ENCODE peak calls at places on chromosomes 1 and 21, in nine cellular contexts. A is effector memory CD4-positive, alpha-beta T cell; Z is ascending aorta; G is left ventricle myocardium inferior; B is colonic mucosa; X is HCT116; W is suprapubic skin; F is ovary; R is neural progenitor cell. Q is an unnamed sample.

GRCh38 chr1:230326971-230327891 is 98.9 kb downstream of the PGBD5 start:
- DNase-seq in A (no peak), B (no peak), G (no peak), Z (no peak), R (no peak), W (peak; percentile 48), F (peak; percentile 51), X (no peak), Q (no peak)

GRCh38 chr1:39080884-39081265 is 54.7 kb downstream of the NDUFS5 start:
- DNase-seq in B (no peak), A (no peak), F (peak; percentile 59), G (no peak), Z (no peak), X (no peak), W (no peak), R (peak; percentile 93), Q (no peak)

GRCh38 chr1:25914074-25914995 is 8.1 kb upstream of the STMN1 start:
- DNase-seq in B (no peak), F (no peak), W (no peak), G (no peak), A (no peak), Z (no peak), R (no peak), X (no peak), Q (no peak)

GRCh38 chr1:159823401-159823800 is 3.3 kb upstream of the SLAMF8 start:
- DNase-seq in W (no peak), Z (no peak), R (peak; percentile 62), X (no peak), B (no peak), G (no peak), A (no peak), F (no peak), Q (no peak)

GRCh38 chr21:35015435-35016024 is 33.6 kb downstream of the RUNX1 start:
- DNase-seq in R (no peak), G (no peak), F (no peak), Z (no peak), B (no peak), X (no peak), W (no peak), A (no peak), Q (no peak)

GRCh38 chr21:15051652-15052554 is 12.9 kb downstream of the NRIP1 start:
- DNase-seq in Z (no peak), W (no peak), G (no peak), X (no peak), R (no peak), A (no peak), B (peak; percentile 61), F (no peak), Q (no peak)

GRCh38 chr1:42703888-42704464 is 21.8 kb downstream of the YBX1 start:
- DNase-seq in W (no peak), F (no peak), X (no peak), R (no peak), B (no peak), G (no peak), A (no peak), Z (no peak), Q (no peak)

GRCh38 chr21:14403681-14404318 is 20.9 kb upstream of the HSPA13 start:
- DNase-seq in B (no peak), W (no peak), X (peak; percentile 13), A (no peak), G (no peak), F (no peak), Z (no peak), R (peak; percentile 21), Q (no peak)

GRCh38 chr1:154342836-154343472 is 17.6 kb downstream of the ATP8B2 start:
- DNase-seq in F (no peak), G (no peak), B (no peak), R (no peak), X (no peak), A (peak; percentile 68), Z (no peak), W (no peak), Q (peak; percentile 64)

GRCh38 chr1:54124472-54124871 is 28.3 kb downstream of the CDCP2 start:
- DNase-seq in X (no peak), G (no peak), B (peak; percentile 77), F (peak; percentile 32), R (no peak), W (no peak), Z (no peak), A (no peak), Q (no peak)

DNA sequence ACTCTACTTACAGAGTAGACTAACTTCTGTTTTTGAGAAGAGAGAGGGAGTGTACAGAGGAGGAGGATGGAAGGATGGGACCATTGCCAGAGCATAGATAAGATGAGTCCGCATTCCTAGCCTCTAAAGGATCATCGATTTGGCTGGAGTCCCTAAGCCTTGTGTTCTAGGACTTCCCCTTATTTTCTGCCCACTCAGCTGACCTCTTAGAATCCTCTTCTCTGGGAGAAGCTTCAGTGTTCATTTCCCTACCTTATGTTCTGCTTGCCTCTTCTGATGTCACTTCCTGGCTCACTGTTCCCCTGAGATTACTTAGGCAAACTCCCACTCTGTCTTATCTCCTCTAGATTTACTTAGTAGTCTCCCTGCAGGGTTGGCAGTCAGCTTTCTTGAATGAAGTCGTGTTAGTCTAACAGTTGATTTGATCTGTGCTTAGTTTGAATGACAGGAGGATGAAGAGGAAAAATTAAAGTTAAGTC is 156.7 kb downstream of the SYT2 start:
- DNase-seq in X (no peak), W (no peak), F (no peak), G (no peak), B (no peak), A (no peak), R (no peak), Z (no peak), Q (no peak)
- H3K27ac ChIP-seq in X (no peak overlapping the region), W (no peak overlapping the region), F (peak overlapping the region; percentile 61), G (peak overlapping the region; percentile 66), B (peak overlapping the region; percentile 24), A (no peak overlapping the region), R (no peak overlapping the region), Z (peak overlapping the region; percentile 79), Q (no peak overlapping the region)

GRCh38 chr1:44803062-44803311 is 2.8 kb downstream of the PLK3 start:
- DNase-seq in B (no peak), F (no peak), R (no peak), G (peak; percentile 13), X (no peak), W (peak; percentile 66), A (no peak), Z (no peak), Q (no peak)

GRCh38 chr1:44801491-44802305 is 1.5 kb downstream of the PLK3 start:
- DNase-seq in Z (no peak), X (no peak), F (peak; percentile 46), W (peak; percentile 79), A (peak; percentile 14), R (no peak), G (peak; percentile 20), B (no peak), Q (peak; percentile 54)

GRCh38 chr1:44803312-44804095 is 3.3 kb downstream of the PLK3 start:
- DNase-seq in B (no peak), G (peak; percentile 13), Z (no peak), W (peak; percentile 69), F (peak; percentile 39), R (no peak), X (no peak), A (no peak), Q (peak; percentile 45)

GRCh38 chr1:44799770-44800584 is at the start of gene PLK3:
- DNase-seq in B (peak; percentile 99), G (peak; percentile 97), X (peak; percentile 96), F (peak; percentile 97), Z (peak; percentile 94), A (peak; percentile 96), W (peak; percentile 99), R (peak; percentile 98), Q (peak; percentile 98)

DNA sequence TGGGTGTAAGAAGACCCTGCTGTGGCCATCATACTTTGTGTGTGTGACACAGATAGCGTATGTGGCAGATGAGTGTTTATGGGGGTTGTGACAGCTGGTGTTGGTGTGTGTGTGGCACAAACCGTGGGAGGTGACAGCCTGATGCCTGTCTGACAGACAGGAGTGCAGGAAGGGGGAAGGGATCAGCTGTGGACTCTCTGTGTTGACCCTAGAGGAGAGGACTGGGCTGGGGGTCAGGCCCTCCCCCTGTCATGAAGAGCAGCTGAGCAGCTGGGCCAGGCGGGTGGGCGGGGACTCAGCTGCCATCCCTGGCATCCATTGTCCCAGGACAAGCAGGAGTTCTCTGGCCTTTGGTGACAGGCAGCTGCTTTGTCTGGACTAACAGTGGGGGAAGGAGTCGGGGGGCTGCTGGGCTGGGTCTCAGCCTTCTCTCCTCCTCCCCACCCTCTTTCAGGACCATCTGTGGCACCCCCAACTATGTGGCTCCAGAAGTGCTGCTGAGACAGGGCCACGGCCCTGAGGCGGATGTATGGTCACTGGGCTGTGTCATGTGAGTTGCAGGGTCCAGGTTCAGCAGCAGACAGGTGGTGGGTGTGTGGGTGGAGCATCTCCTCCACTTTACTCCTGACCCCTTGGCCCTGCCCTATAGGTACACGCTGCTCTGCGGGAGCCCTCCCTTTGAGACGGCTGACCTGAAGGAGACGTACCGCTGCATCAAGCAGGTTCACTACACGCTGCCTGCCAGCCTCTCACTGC is 2.3 kb downstream of the PLK3 start:
- DNase-seq in G (peak; percentile 19), Z (no peak), F (peak; percentile 38), W (peak; percentile 71), R (peak; percentile 86), A (no peak), B (no peak), X (no peak), Q (peak; percentile 50)
- H3K9me3 ChIP-seq in G (no peaks in the 10 kb centered on the region), Z (no peaks in the 10 kb centered on the region), F (no peaks in the 10 kb centered on the region), W (no peaks in the 10 kb centered on the region), R (no peaks in the 10 kb centered on the region), A (no peaks in the 10 kb centered on the region), B (no peaks in the 10 kb centered on the region), X (no peaks in the 10 kb centered on the region), Q (no peaks in the 10 kb centered on the region)

DNA sequence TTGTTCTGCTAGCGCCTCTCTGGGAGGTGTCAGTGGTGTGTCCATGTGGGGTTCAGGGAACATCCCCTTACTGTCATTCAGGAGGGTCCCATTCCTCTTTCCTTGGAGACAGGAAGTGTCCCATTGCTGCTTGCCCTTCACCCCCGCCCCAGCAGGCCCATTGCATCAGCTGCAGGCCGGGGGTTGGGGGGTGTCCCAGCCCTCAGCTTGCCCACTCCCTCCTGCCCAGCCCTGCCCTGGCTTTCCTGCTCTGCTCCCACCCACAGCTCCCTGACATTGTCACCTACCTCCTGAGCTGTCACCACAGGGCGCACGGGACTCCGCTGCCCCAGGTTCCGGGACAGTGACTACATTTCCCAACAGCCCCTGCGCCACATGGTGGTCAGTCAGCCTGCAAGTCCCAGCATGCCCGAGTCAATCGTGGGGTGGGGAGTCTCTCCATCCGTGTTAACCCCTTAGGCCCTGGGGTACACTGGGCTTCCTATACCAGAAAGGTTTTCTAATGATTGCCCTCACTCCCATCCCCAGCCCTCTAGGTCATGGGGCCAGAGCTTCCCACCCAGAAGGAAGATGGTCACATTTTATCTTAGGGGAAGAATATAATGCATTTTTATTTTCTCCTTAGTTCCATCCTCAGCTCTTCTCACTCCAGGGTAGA is at the start of gene INPP5B:
- DNase-seq in B (peak; percentile 94), A (peak; percentile 25), X (peak; percentile 80), G (peak; percentile 91), R (peak; percentile 89), F (peak; percentile 90), Z (peak; percentile 79), W (peak; percentile 92), Q (peak; percentile 91)
- H3K27ac ChIP-seq in B (peak within 1 kb of the TSS; percentile 72), A (no peak within 1 kb of the TSS), X (peak within 1 kb of the TSS; percentile 56), G (peak within 1 kb of the TSS; percentile 93), R (no peak within 1 kb of the TSS), F (peak within 1 kb of the TSS; percentile 97), Z (peak within 1 kb of the TSS; percentile 94), W (peak within 1 kb of the TSS; percentile 89), Q (peak within 1 kb of the TSS; percentile 89)

DNA sequence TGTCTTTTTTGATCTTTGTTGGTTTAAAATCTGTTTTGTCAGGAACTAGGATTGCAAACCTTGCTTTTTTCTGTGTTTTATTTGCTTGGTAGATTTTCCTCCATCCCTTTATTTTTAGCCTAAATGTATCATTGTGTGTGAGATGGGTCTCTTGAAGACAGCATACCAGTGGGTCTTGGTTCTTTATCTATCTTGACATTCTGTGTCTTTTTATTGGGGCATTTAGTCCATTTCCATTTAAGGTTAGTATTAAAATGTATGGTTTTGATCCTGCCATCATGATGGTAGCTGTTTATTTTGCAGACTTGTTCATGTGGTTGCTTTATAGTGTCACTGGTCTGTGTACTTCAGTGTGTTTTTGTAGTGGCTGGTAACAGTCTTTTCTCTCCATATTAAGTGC is 14.1 kb downstream of the ZNF678 start:
- DNase-seq in G (no peak), Z (no peak), X (no peak), W (no peak), F (no peak), A (no peak), R (no peak), B (no peak), Q (no peak)
- H3K9me3 ChIP-seq in G (peaks cover 23% of the 10 kb centered on the region), Z (peaks cover 14% of the 10 kb centered on the region), X (peaks cover 8% of the 10 kb centered on the region), W (no peaks in the 10 kb centered on the region), F (no peaks in the 10 kb centered on the region), A (peaks cover 3% of the 10 kb centered on the region), R (peaks cover 13% of the 10 kb centered on the region), B (no peaks in the 10 kb centered on the region), Q (peaks cover 28% of the 10 kb centered on the region)